ENCODE peak calls at places on chromosomes 12 and 14, in eight cellular contexts. I is NCI-H1105; L is stimulated activated naive CD8-positive, alpha-beta T cell treated with anti-CD3 and anti-CD28 coated beads, Interleukin-15, amount 100 ng/mL, for 72 hours; V is A549; X is GM12891; F is HEK293T; G is sigmoid colon; Z is GM13977. S is an unnamed sample.
A peak's percentile ranks its signal among the peaks of the same experiment; 100 is the strongest.

GRCh38 chr12:4984344-4984743 is 59.3 kb upstream of the KCNA5 start:
- DNase-seq in F (no peak), I (no peak), Z (no peak), G (no peak), L (no peak), X (no peak), V (no peak), S (no peak)

GRCh38 chr12:14540801-14541462 is 26.8 kb downstream of the PLBD1 start:
- DNase-seq in X (no peak), F (no peak), I (no peak), V (no peak), L (no peak), G (no peak), Z (peak; percentile 46), S (no peak)

GRCh38 chr12:47808574-47809380 is 10.9 kb downstream of the HDAC7 start:
- DNase-seq in I (no peak), V (no peak), X (no peak), Z (no peak), L (peak; percentile 60), F (no peak), G (no peak), S (no peak)

GRCh38 chr12:2553388-2554126 is 241.2 kb upstream of the FKBP4 start:
- DNase-seq in L (no peak), V (no peak), X (no peak), Z (no peak), G (no peak), F (no peak), I (no peak), S (no peak)

GRCh38 chr14:74401504-74402241 is 24.3 kb downstream of the SYNDIG1L start:
- DNase-seq in Z (peak; percentile 84), F (no peak), X (peak; percentile 77), L (peak; percentile 70), G (no peak), V (no peak), I (no peak), S (peak; percentile 30)

GRCh38 chr14:104382361-104383087 is 197.0 kb upstream of the C14orf180 start:
- DNase-seq in I (no peak), X (no peak), V (no peak), F (no peak), L (no peak), G (peak; percentile 53), Z (no peak), S (no peak)

GRCh38 chr14:64442300-64442988 is 22.9 kb upstream of the AKAP5 start:
- DNase-seq in F (no peak), G (no peak), X (no peak), L (no peak), V (no peak), I (no peak), Z (no peak), S (peak; percentile 15)

GRCh38 chr12:104658085-104658484 is 201.3 kb downstream of the CHST11 start:
- DNase-seq in I (no peak), G (no peak), Z (no peak), L (no peak), V (no peak), F (no peak), X (no peak), S (no peak)

GRCh38 chr14:70018713-70019201 is 139.5 kb downstream of the SMOC1 start:
- DNase-seq in Z (no peak), V (no peak), L (no peak), I (no peak), F (no peak), G (no peak), X (no peak), S (no peak)

GRCh38 chr14:76676539-76676938 is 84.7 kb upstream of the VASH1 start:
- DNase-seq in F (no peak), L (no peak), V (no peak), G (no peak), Z (no peak), X (no peak), I (no peak), S (no peak)

GRCh38 chr14:97408937-97409860 is 612.0 kb downstream of the VRK1 start:
- DNase-seq in L (peak; percentile 22), G (no peak), V (no peak), F (no peak), I (no peak), Z (no peak), X (no peak), S (no peak)

GRCh38 chr12:21894792-21895392 is 46.3 kb downstream of the ABCC9 start:
- DNase-seq in I (no peak), X (no peak), Z (no peak), G (peak; percentile 66), L (no peak), F (no peak), V (no peak), S (no peak)

GRCh38 chr12:109179927-109180326 is 63.5 kb downstream of the ACACB start:
- DNase-seq in V (no peak), L (no peak), G (peak; percentile 58), X (no peak), Z (no peak), F (no peak), I (no peak), S (no peak)

GRCh38 chr14:20427231-20428009 is 8.5 kb downstream of the KLHL33 start:
- DNase-seq in Z (peak; percentile 76), F (no peak), I (no peak), X (peak; percentile 58), G (no peak), L (no peak), V (peak; percentile 20), S (peak; percentile 61)

GRCh38 chr14:35257809-35258208 is 34.4 kb upstream of the PSMA6 start:
- DNase-seq in L (no peak), F (no peak), Z (no peak), V (no peak), I (no peak), X (no peak), G (no peak), S (no peak)

GRCh38 chr14:33210304-33210703 is 271.6 kb downstream of the NPAS3 start:
- DNase-seq in X (no peak), V (no peak), L (no peak), G (no peak), F (peak; percentile 17), I (no peak), Z (no peak), S (peak; percentile 38)

GRCh38 chr12:39919790-39920189 is 186.1 kb downstream of the SLC2A13 start:
- DNase-seq in I (no peak), X (no peak), G (no peak), L (no peak), F (no peak), Z (no peak), V (no peak), S (no peak)

GRCh38 chr14:69269381-69269780 is 9.4 kb downstream of the GALNT16 start:
- DNase-seq in F (no peak), G (no peak), I (no peak), L (no peak), V (no peak), Z (no peak), X (no peak), S (no peak)

GRCh38 chr12:29521951-29522350 is 24.5 kb upstream of the OVCH1 start:
- DNase-seq in G (no peak), X (no peak), L (no peak), Z (no peak), I (no peak), F (no peak), V (no peak), S (no peak)

GRCh38 chr14:70702154-70702553 is 60.4 kb downstream of the TTC9 start:
- DNase-seq in V (no peak), G (no peak), I (no peak), L (no peak), F (no peak), Z (no peak), X (no peak), S (no peak)

GRCh38 chr12:122951979-122952892 is 14.0 kb downstream of the ABCB9 start:
- DNase-seq in G (peak; percentile 80), F (peak; percentile 86), X (peak; percentile 80), V (peak; percentile 79), I (peak; percentile 35), L (peak; percentile 68), Z (peak; percentile 91), S (peak; percentile 85)

GRCh38 chr12:64008596-64008995 is 164.1 kb downstream of the SRGAP1 start:
- DNase-seq in Z (no peak), L (no peak), I (no peak), G (no peak), F (no peak), V (no peak), X (no peak), S (no peak)

GRCh38 chr14:38553586-38553985 is 297.7 kb upstream of the CLEC14A start:
- DNase-seq in G (no peak), V (no peak), X (no peak), I (no peak), Z (no peak), F (no peak), L (no peak), S (no peak)

S was measured in hepatocyte.